ENCODE peak calls at places on chromosomes 2 and 18, in seven cellular contexts. R, Y, J, Q, I, V and Z are unnamed samples.

GRCh38 chr18:79380816-79381806 is 14.6 kb upstream of the NFATC1 start:
- DNase-seq in R (peak), Y (peak), J (peak), Q (no peak), I (peak), V (peak), Z (peak)

GRCh38 chr2:104745856-104746255 is 108.1 kb upstream of the POU3F3 start:
- DNase-seq in R (no peak), Y (no peak), J (no peak), Q (no peak), I (no peak), V (no peak), Z (no peak)

GRCh38 chr2:6186332-6187100 is 494.3 kb downstream of the SOX11 start:
- DNase-seq in R (peak), Y (peak), J (no peak), Q (no peak), I (peak), V (peak), Z (no peak)

GRCh38 chr2:173286153-173286809 is 68.4 kb upstream of the CDCA7 start:
- DNase-seq in R (no peak), Y (no peak), J (no peak), Q (no peak), I (peak), V (no peak), Z (no peak)

GRCh38 chr2:239240480-239240881 is 160.3 kb downstream of the HDAC4 start:
- DNase-seq in R (peak), Y (no peak), J (peak), Q (no peak), I (peak), V (no peak), Z (peak)

GRCh38 chr2:12549641-12550040 is 167.1 kb upstream of the TRIB2 start:
- DNase-seq in R (no peak), Y (peak), J (no peak), Q (no peak), I (peak), V (peak), Z (no peak)

GRCh38 chr2:20579866-20580265 is 71.0 kb downstream of the HS1BP3 start:
- DNase-seq in R (peak), Y (no peak), J (no peak), Q (no peak), I (no peak), V (no peak), Z (no peak)

GRCh38 chr2:206217743-206218520 is 56.5 kb upstream of the ZDBF2 start:
- DNase-seq in R (no peak), Y (peak), J (no peak), Q (no peak), I (peak), V (no peak), Z (no peak)

GRCh38 chr2:168687314-168687713 is 115.1 kb upstream of the NOSTRIN start:
- DNase-seq in R (no peak), Y (peak), J (no peak), Q (no peak), I (peak), V (peak), Z (no peak)

GRCh38 chr2:239910851-239911629 is 114.1 kb downstream of the NDUFA10 start:
- DNase-seq in R (no peak), Y (no peak), J (no peak), Q (no peak), I (no peak), V (no peak), Z (no peak)

GRCh38 chr18:68449292-68449691 is 265.6 kb downstream of the TMX3 start:
- DNase-seq in R (no peak), Y (peak), J (no peak), Q (peak), I (peak), V (peak), Z (no peak)

GRCh38 chr2:217818293-217818850 is 184.4 kb downstream of the TNS1 start:
- DNase-seq in R (no peak), Y (no peak), J (no peak), Q (no peak), I (no peak), V (no peak), Z (no peak)

GRCh38 chr2:96868555-96869280 is 1.2 kb downstream of the SEMA4C start:
- DNase-seq in R (peak), Y (peak), J (peak), Q (peak), I (peak), V (peak), Z (peak)

GRCh38 chr2:137838255-137839092 is 125.8 kb upstream of the HNMT start:
- DNase-seq in R (no peak), Y (peak), J (no peak), Q (peak), I (peak), V (peak), Z (no peak)

GRCh38 chr2:33197198-33197938 is 250.6 kb downstream of the LTBP1 start:
- DNase-seq in R (no peak), Y (no peak), J (no peak), Q (no peak), I (no peak), V (no peak), Z (no peak)

GRCh38 chr2:227374158-227374557 is 4.9 kb downstream of the TM4SF20 start:
- DNase-seq in R (no peak), Y (peak), J (no peak), Q (no peak), I (peak), V (peak), Z (no peak)

GRCh38 chr2:157894694-157895450 is 18.7 kb upstream of the ACVR1 start:
- DNase-seq in R (no peak), Y (peak), J (no peak), Q (peak), I (peak), V (peak), Z (no peak)

GRCh38 chr2:218285604-218286003 is 6.7 kb downstream of the TMBIM1 start:
- DNase-seq in R (peak), Y (peak), J (no peak), Q (no peak), I (peak), V (peak), Z (peak)

GRCh38 chr2:20578895-20579825 is 71.7 kb downstream of the HS1BP3 start:
- DNase-seq in R (peak), Y (peak), J (peak), Q (peak), I (peak), V (peak), Z (peak)

GRCh38 chr18:227374-227773 is 40.5 kb downstream of the THOC1 start:
- DNase-seq in R (no peak), Y (no peak), J (no peak), Q (no peak), I (no peak), V (no peak), Z (no peak)

GRCh38 chr2:173999272-173999671 is 34.1 kb upstream of the SP3 start:
- DNase-seq in R (peak), Y (no peak), J (no peak), Q (no peak), I (no peak), V (no peak), Z (peak)

GRCh38 chr2:74876081-74876886 is 42.4 kb downstream of the HK2 start:
- DNase-seq in R (no peak), Y (peak), J (peak), Q (peak), I (peak), V (peak), Z (no peak)

GRCh38 chr18:50099725-50100414 is 95.1 kb downstream of the MYO5B start:
- DNase-seq in R (no peak), Y (peak), J (no peak), Q (no peak), I (peak), V (peak), Z (no peak)

GRCh38 chr2:219010162-219010756 is 17.0 kb upstream of the CRYBA2 start:
- DNase-seq in R (no peak), Y (no peak), J (no peak), Q (no peak), I (no peak), V (no peak), Z (no peak)

GRCh38 chr2:151459368-151459767 is 49.7 kb downstream of the RIF1 start:
- DNase-seq in R (no peak), Y (no peak), J (no peak), Q (no peak), I (peak), V (peak), Z (no peak)

GRCh38 chr2:23757686-23758433 is 169.1 kb downstream of the ATAD2B start:
- DNase-seq in R (no peak), Y (peak), J (no peak), Q (no peak), I (peak), V (peak), Z (no peak)

GRCh38 chr2:161946489-161947107 is 127.4 kb downstream of the DPP4 start:
- DNase-seq in R (no peak), Y (peak), J (no peak), Q (peak), I (peak), V (peak), Z (no peak)

GRCh38 chr2:69149631-69150215 is 136.7 kb downstream of the ANTXR1 start:
- DNase-seq in R (peak), Y (peak), J (no peak), Q (no peak), I (peak), V (peak), Z (peak)

GRCh38 chr2:33660416-33661118 is 61.5 kb upstream of the FAM98A start:
- DNase-seq in R (no peak), Y (no peak), J (no peak), Q (no peak), I (no peak), V (no peak), Z (no peak)

GRCh38 chr18:62885804-62886203 is 170.5 kb downstream of the PHLPP1 start:
- DNase-seq in R (no peak), Y (no peak), J (no peak), Q (no peak), I (no peak), V (no peak), Z (no peak)